ENCODE peak calls at places on chromosomes 6 and 20, in eight cellular contexts. K, H, W, G, M, X, V and F are unnamed samples. For H3K9me3, the result is how much of the 10 kb centered on the place peaks cover.

GRCh38 chr6:168133186-168133585 is 54.2 kb upstream of the FRMD1 start:
- DNase-seq in K (no peak), H (no peak), W (peak), G (no peak), M (no peak), X (peak), V (peak), F (no peak)

GRCh38 chr6:105850636-105851035 is 235.5 kb upstream of the PRDM1 start:
- DNase-seq in K (no peak), H (no peak), W (no peak), G (no peak), M (no peak), X (no peak), V (no peak), F (no peak)

GRCh38 chr6:36246511-36247268 is 23.2 kb upstream of the PNPLA1 start:
- DNase-seq in K (no peak), H (no peak), W (no peak), G (no peak), M (no peak), X (no peak), V (no peak), F (no peak)

GRCh38 chr6:130178692-130179091 is 44.1 kb downstream of the SAMD3 start:
- DNase-seq in K (peak), H (no peak), W (no peak), G (no peak), M (no peak), X (no peak), V (peak), F (no peak)

GRCh38 chr6:95364016-95364604 is 213.2 kb upstream of the MANEA start:
- DNase-seq in K (peak), H (no peak), W (no peak), G (no peak), M (no peak), X (no peak), V (no peak), F (no peak)

GRCh38 chr6:130233332-130233731 is 10.6 kb upstream of the SAMD3 start:
- DNase-seq in K (no peak), H (no peak), W (no peak), G (no peak), M (no peak), X (no peak), V (no peak), F (no peak)

GRCh38 chr20:57474816-57475215 is 50.1 kb downstream of the CTCFL start:
- DNase-seq in K (no peak), H (no peak), W (no peak), G (no peak), M (no peak), X (no peak), V (no peak), F (no peak)

GRCh38 chr6:158417760-158418098 is 105.5 kb downstream of the TULP4 start:
- DNase-seq in K (no peak), H (no peak), W (no peak), G (no peak), M (no peak), X (no peak), V (peak), F (no peak)

GRCh38 chr6:26155066-26155925 is 68.1 kb downstream of the HFE start:
- DNase-seq in K (no peak), H (peak), W (peak), G (no peak), M (peak), X (peak), V (peak), F (peak)

GRCh38 chr20:34570859-34571306 is 12.4 kb downstream of the MAP1LC3A start:
- DNase-seq in K (no peak), H (no peak), W (no peak), G (no peak), M (no peak), X (no peak), V (no peak), F (no peak)

GRCh38 chr6:69044534-69044933 is 409.5 kb downstream of the ADGRB3 start:
- DNase-seq in K (no peak), H (no peak), W (no peak), G (no peak), M (no peak), X (no peak), V (no peak), F (no peak)

GRCh38 chr20:38692436-38693411 is 31.6 kb upstream of the SLC32A1 start:
- DNase-seq in K (peak), H (peak), W (no peak), G (no peak), M (no peak), X (peak), V (peak), F (no peak)

GRCh38 chr6:20810732-20811111 is 276.5 kb downstream of the CDKAL1 start:
- DNase-seq in K (no peak), H (peak), W (no peak), G (no peak), M (no peak), X (no peak), V (peak), F (no peak)

GRCh38 chr6:108974201-108974600 is 120.4 kb downstream of the SESN1 start:
- DNase-seq in K (no peak), H (no peak), W (no peak), G (no peak), M (no peak), X (no peak), V (no peak), F (no peak)

GRCh38 chr6:7650876-7651275 is 60.9 kb downstream of the SNRNP48 start:
- DNase-seq in K (no peak), H (no peak), W (no peak), G (no peak), M (no peak), X (no peak), V (no peak), F (no peak)

GRCh38 chr20:1275919-1276318 is 9.8 kb downstream of the SNPH start:
- DNase-seq in K (no peak), H (no peak), W (no peak), G (no peak), M (no peak), X (no peak), V (no peak), F (no peak)

GRCh38 chr6:69719602-69720193 is 77.1 kb downstream of the LMBRD1 start:
- DNase-seq in K (peak), H (peak), W (no peak), G (no peak), M (no peak), X (no peak), V (peak), F (no peak)

GRCh38 chr6:135498178-135498841 is 770 bp upstream of the AHI1 start:
- DNase-seq in K (peak), H (peak), W (peak), G (peak), M (peak), X (peak), V (peak), F (peak)

GRCh38 chr6:165417298-165417865 is 108.0 kb upstream of the C6orf118 start:
- DNase-seq in K (no peak), H (no peak), W (no peak), G (no peak), M (no peak), X (no peak), V (no peak), F (no peak)

GRCh38 chr6:125986956-125987617 is 747 bp downstream of the TRMT11 start:
- DNase-seq in K (peak), H (no peak), W (no peak), G (no peak), M (no peak), X (no peak), V (peak), F (no peak)

GRCh38 chr20:47758517-47759450 is 26.5 kb downstream of the SULF2 start:
- DNase-seq in K (no peak), H (no peak), W (peak), G (no peak), M (no peak), X (no peak), V (no peak), F (no peak)

GRCh38 chr20:16036331-16036730 is 536.9 kb downstream of the KIF16B start:
- DNase-seq in K (no peak), H (no peak), W (no peak), G (no peak), M (no peak), X (no peak), V (no peak), F (no peak)

GRCh38 chr20:16035576-16035975 is 537.7 kb downstream of the KIF16B start:
- DNase-seq in K (no peak), H (no peak), W (no peak), G (no peak), M (no peak), X (no peak), V (no peak), F (no peak)

GRCh38 chr20:16040742-16041141 is 532.5 kb downstream of the KIF16B start:
- DNase-seq in K (no peak), H (no peak), W (no peak), G (no peak), M (no peak), X (no peak), V (no peak), F (no peak)
- H3K9me3 ChIP-seq in K (under half), H (under half), W (under half), G (under half), M (under half), X (under half), V (under half), F (under half)

DNA sequence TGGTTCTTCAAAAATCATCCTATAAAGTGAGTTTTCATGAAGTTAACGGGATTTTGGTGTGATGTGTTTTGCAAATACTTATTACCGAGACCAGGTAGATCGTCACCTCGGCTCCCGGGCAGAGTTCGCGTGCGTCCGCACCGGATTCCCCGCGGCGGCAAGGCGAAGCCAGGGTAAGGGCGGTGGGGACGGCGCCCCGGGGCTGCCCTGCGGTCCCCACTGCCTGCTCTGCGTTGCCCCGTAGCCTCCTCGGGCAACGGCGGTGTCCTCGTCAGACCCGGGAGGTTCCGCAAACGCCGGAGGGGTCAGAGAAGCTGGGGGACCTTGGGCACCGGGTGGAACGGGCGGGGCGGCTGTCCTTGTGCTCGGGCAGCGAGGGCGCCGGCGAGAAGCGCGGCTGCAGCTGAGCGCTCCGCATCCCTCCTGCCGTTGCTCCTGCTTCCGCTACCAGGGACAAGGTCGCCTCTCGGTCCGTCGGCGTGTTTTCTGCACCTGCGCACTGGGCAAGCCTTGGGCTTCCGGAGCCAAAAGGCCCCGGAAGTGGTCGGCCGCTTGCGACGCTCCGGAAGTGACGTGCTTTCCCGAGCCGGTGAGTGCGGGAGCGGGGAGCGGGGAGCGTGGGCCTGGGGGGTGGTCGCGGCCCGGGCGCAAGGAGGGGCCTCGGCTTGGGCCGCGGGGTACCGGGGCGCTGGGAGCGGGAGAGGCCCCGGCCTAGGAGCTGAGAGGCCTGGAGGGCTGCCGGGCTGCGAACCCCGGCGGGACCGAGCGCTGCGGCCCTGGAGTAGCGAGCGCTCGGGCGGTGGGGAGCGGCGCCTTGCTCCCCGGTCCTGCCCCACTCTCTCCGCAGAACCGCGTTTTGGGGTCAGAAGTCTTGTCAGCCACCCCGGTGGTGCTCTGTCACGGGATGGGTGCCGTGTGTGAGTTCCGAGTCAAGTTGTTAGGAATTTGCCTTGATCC is at the start of gene MTG2:
- DNase-seq in K (peak), H (peak), W (peak), G (peak), M (peak), X (peak), V (peak), F (peak)
- TF ChIP-seq POLR2A in K (peak), H (peak), W (peak), G (peak), M (peak), X (peak), V (peak), F (peak)

GRCh38 chr20:59790388-59790787 is 143.0 kb downstream of the SYCP2 start:
- DNase-seq in K (no peak), H (no peak), W (no peak), G (no peak), M (no peak), X (no peak), V (no peak), F (no peak)

GRCh38 chr20:59788811-59789210 is 144.6 kb downstream of the SYCP2 start:
- DNase-seq in K (no peak), H (no peak), W (no peak), G (no peak), M (no peak), X (no peak), V (no peak), F (no peak)

GRCh38 chr20:59789641-59790040 is 143.8 kb downstream of the SYCP2 start:
- DNase-seq in K (no peak), H (no peak), W (no peak), G (no peak), M (no peak), X (no peak), V (no peak), F (no peak)

GRCh38 chr20:59792300-59792699 is 141.1 kb downstream of the SYCP2 start:
- DNase-seq in K (no peak), H (no peak), W (no peak), G (no peak), M (no peak), X (no peak), V (no peak), F (no peak)

GRCh38 chr20:59794555-59794954 is 138.9 kb downstream of the SYCP2 start:
- DNase-seq in K (no peak), H (no peak), W (no peak), G (no peak), M (no peak), X (no peak), V (no peak), F (no peak)
- H3K9me3 ChIP-seq in K (under half), H (under half), W (under half), G (under half), M (half or more), X (under half), V (under half), F (under half)

GRCh38 chr6:31575335-31575901 is at the start of gene TNF:
- DNase-seq in K (no peak), H (peak), W (no peak), G (no peak), M (no peak), X (peak), V (peak), F (peak)
- TF ChIP-seq POLR2A in K (no peak), H (peak), W (no peak), G (peak), M (peak), X (no peak), V (peak), F (no peak)